ENCODE peak calls at places on chromosomes 7 and 10, in six cellular contexts. B is stomach, M is heart right ventricle, J is mesendoderm, N is astrocyte, L is MM.1S. I is an unnamed sample.

GRCh38 chr10:22324893-22325271 is 4.0 kb downstream of the BMI1 start:
- DNase-seq in B (no peak), M (no peak), J (no peak), N (no peak), L (no peak), I (no peak)

GRCh38 chr10:97319671-97320479 is 804 bp downstream of the FRAT1 start:
- DNase-seq in B (peak; percentile 70), M (peak; percentile 26), J (peak; percentile 79), N (no peak), L (peak; percentile 62), I (peak; percentile 30)

GRCh38 chr7:121505021-121505420 is 108.9 kb upstream of the FAM3C start:
- DNase-seq in B (no peak), M (no peak), J (peak; percentile 15), N (peak; percentile 64), L (no peak), I (peak; percentile 19)

GRCh38 chr7:5797716-5798115 is 16.3 kb upstream of the RNF216 start:
- DNase-seq in B (no peak), M (no peak), J (no peak), N (no peak), L (no peak), I (no peak)

GRCh38 chr7:158541330-158542010 is 46.2 kb downstream of the PTPRN2 start:
- DNase-seq in B (no peak), M (no peak), J (no peak), N (no peak), L (peak; percentile 19), I (no peak)

GRCh38 chr10:80540644-80541143 is 3.0 kb downstream of the SH2D4B start:
- DNase-seq in B (no peak), M (no peak), J (no peak), N (no peak), L (no peak), I (no peak)

GRCh38 chr7:101635484-101635883 is 6.4 kb upstream of the MYL10 start:
- DNase-seq in B (no peak), M (no peak), J (no peak), N (no peak), L (no peak), I (no peak)

GRCh38 chr10:91983403-91983802 is 59.8 kb downstream of the BTAF1 start:
- DNase-seq in B (no peak), M (peak; percentile 44), J (peak; percentile 14), N (no peak), L (no peak), I (no peak)

GRCh38 chr10:15719899-15720634 is at the start of gene ITGA8:
- DNase-seq in B (no peak), M (peak; percentile 37), J (peak; percentile 83), N (no peak), L (peak; percentile 94), I (no peak)

GRCh38 chr7:143305423-143306070 is 10.4 kb upstream of the CLCN1 start:
- DNase-seq in B (peak; percentile 93), M (peak; percentile 75), J (peak; percentile 66), N (no peak), L (peak; percentile 28), I (peak; percentile 85)

GRCh38 chr10:52778511-52779392 is 6.2 kb upstream of the MBL2 start:
- DNase-seq in B (no peak), M (no peak), J (peak; percentile 65), N (peak; percentile 16), L (no peak), I (peak; percentile 88)

GRCh38 chr10:52351911-52352310 is 37.8 kb downstream of the DKK1 start:
- DNase-seq in B (no peak), M (no peak), J (no peak), N (peak; percentile 64), L (no peak), I (peak; percentile 89)

GRCh38 chr7:70739646-70740045 is 392.3 kb upstream of the GALNT17 start:
- DNase-seq in B (no peak), M (no peak), J (no peak), N (no peak), L (no peak), I (no peak)

DNA sequence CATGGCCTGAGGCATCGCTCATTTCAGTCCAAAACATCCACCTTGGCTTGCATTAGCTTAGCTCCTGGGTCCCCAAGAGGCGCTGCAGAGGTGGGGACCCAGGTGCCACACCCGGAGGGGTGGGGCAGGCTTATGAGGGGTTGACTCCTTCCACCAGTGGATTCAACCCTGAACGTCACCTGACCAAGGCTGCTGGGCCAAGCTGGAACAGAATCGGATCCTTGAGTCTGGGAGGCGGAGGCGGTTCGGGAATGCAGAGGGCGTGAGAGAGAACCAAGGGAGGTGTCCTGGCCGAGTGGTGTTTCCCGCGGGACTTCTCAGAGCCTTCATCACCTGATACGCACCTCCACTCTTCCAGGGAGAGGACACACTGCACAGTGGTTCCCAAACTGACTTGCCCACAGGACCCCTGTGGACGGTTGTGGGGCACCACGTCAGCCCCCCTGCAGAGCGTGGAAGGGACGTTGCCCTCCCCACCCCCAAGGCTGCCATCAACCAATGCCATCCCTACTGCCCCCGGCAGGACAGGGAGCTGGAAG is 4.5 kb upstream of the MICALL2 start:
- DNase-seq in B (no peak), M (no peak), J (no peak), N (no peak), L (no peak), I (no peak)
- H3K4me1 ChIP-seq in B (peaks cover 80% of the 10 kb centered on the region), M (peaks cover 49% of the 10 kb centered on the region), J (no peaks in the 10 kb centered on the region), N (peaks cover 16% of the 10 kb centered on the region), L (peaks cover 14% of the 10 kb centered on the region), I (peaks cover 7% of the 10 kb centered on the region)

GRCh38 chr10:77894058-77894457 is 32.5 kb downstream of the DLG5 start:
- DNase-seq in B (no peak), M (no peak), J (no peak), N (no peak), L (no peak), I (no peak)
- H3K4me1 ChIP-seq in B (peaks cover 71% of the 10 kb centered on the region), M (peaks cover 25% of the 10 kb centered on the region), J (peaks cover 22% of the 10 kb centered on the region), N (peaks cover 7% of the 10 kb centered on the region), L (no peaks in the 10 kb centered on the region), I (peaks cover 20% of the 10 kb centered on the region)

GRCh38 chr10:125064681-125065492 is 95.5 kb downstream of the CTBP2 start:
- DNase-seq in B (no peak), M (no peak), J (peak; percentile 83), N (peak; percentile 91), L (peak; percentile 94), I (peak; percentile 96)
- H3K4me1 ChIP-seq in B (peaks cover 88% of the 10 kb centered on the region), M (peaks cover 87% of the 10 kb centered on the region), J (peaks cover 4% of the 10 kb centered on the region), N (peaks cover 43% of the 10 kb centered on the region), L (peaks cover 11% of the 10 kb centered on the region), I (peaks cover 54% of the 10 kb centered on the region)

GRCh38 chr10:652226-652625 is 37.2 kb downstream of the DIP2C start:
- DNase-seq in B (no peak), M (no peak), J (no peak), N (no peak), L (no peak), I (no peak)

GRCh38 chr10:649445-649797 is 40.0 kb downstream of the DIP2C start:
- DNase-seq in B (no peak), M (no peak), J (no peak), N (no peak), L (no peak), I (no peak)

GRCh38 chr10:651700-652099 is 37.8 kb downstream of the DIP2C start:
- DNase-seq in B (no peak), M (no peak), J (no peak), N (no peak), L (no peak), I (no peak)

GRCh38 chr10:650691-651615 is 38.5 kb downstream of the DIP2C start:
- DNase-seq in B (no peak), M (no peak), J (no peak), N (peak; percentile 44), L (no peak), I (no peak)

GRCh38 chr10:649798-650690 is 39.4 kb downstream of the DIP2C start:
- DNase-seq in B (peak; percentile 87), M (no peak), J (no peak), N (no peak), L (no peak), I (no peak)
- H3K4me1 ChIP-seq in B (peaks cover 51% of the 10 kb centered on the region), M (peaks cover 57% of the 10 kb centered on the region), J (peaks cover 4% of the 10 kb centered on the region), N (peaks cover 24% of the 10 kb centered on the region), L (no peaks in the 10 kb centered on the region), I (no peaks in the 10 kb centered on the region)